ENCODE peak calls at places on chromosomes 5 and 9, in nine cellular contexts. X is stimulated activated CD4-positive, alpha-beta T cell treated with anti-CD3 and anti-CD28 coated beads, Interleukin-2, amount 100 ng/mL, for 24 hours; K is stimulated activated CD8-positive, alpha-beta memory T cell treated with anti-CD3 and anti-CD28 coated beads, Interleukin-7, amount 100 ng/mL, for 24 hours; G is BJ; J is left cardiac atrium; T is HT1080; Y is adrenal gland; R is upper lobe of right lung; S is HEK293T. U is an unnamed sample.

GRCh38 chr5:67133781-67134180 is 62.8 kb downstream of the CD180 start:
- DNase-seq in X (no peak), K (no peak), G (no peak), J (no peak), T (no peak), Y (no peak), R (no peak), S (no peak), U (no peak)

GRCh38 chr9:134182554-134183219 is 18.3 kb upstream of the RNU6ATAC start:
- DNase-seq in X (no peak), K (no peak), G (no peak), J (no peak), T (no peak), Y (no peak), R (peak; percentile 37), S (no peak), U (no peak)

GRCh38 chr5:115979628-115980041 is 17.4 kb downstream of the LVRN start:
- DNase-seq in X (no peak), K (no peak), G (peak; percentile 94), J (no peak), T (no peak), Y (no peak), R (no peak), S (no peak), U (no peak)

GRCh38 chr5:89954901-89955300 is 454.7 kb downstream of the CETN3 start:
- DNase-seq in X (no peak), K (no peak), G (no peak), J (no peak), T (no peak), Y (no peak), R (no peak), S (no peak), U (no peak)

GRCh38 chr9:133514475-133515239 is 10.1 kb downstream of the MYMK start:
- DNase-seq in X (no peak), K (no peak), G (no peak), J (peak; percentile 78), T (no peak), Y (no peak), R (no peak), S (no peak), U (no peak)

GRCh38 chr9:92188969-92189781 is 74.0 kb upstream of the SPTLC1 start:
- DNase-seq in X (no peak), K (no peak), G (no peak), J (no peak), T (no peak), Y (no peak), R (no peak), S (no peak), U (no peak)

GRCh38 chr9:16898464-16898863 is 28.0 kb upstream of the BNC2 start:
- DNase-seq in X (no peak), K (no peak), G (no peak), J (no peak), T (no peak), Y (no peak), R (no peak), S (no peak), U (no peak)

GRCh38 chr5:128408622-128409021 is 129.4 kb downstream of the FBN2 start:
- DNase-seq in X (no peak), K (no peak), G (peak; percentile 5), J (no peak), T (no peak), Y (no peak), R (no peak), S (no peak), U (no peak)